ENCODE peak calls at places on chromosomes 7 and 10, in nine cellular contexts. P is lower lobe of right lung; M is PC-3; V is MM.1S; D is iPS-NIHi11; R is NB4; W is stimulated activated CD8-positive, alpha-beta memory T cell treated with anti-CD3 and anti-CD28 coated beads, Interleukin-4, amount 100 ng/mL, for 24 hours; H is stimulated activated CD4-positive, alpha-beta T cell treated with anti-CD3 and anti-CD28 coated beads, Interleukin-4, amount 100 ng/mL, for 48 hours; B is RPMI8226. U is an unnamed sample.

GRCh38 chr7:66183700-66184099 is 21.4 kb upstream of the TPST1 start:
- DNase-seq in P (no peak), V (no peak), B (no peak), R (no peak), H (no peak), D (no peak), M (peak; percentile 37), W (no peak), U (peak; percentile 69)

GRCh38 chr10:95756061-95756751 is at the start of gene ENTPD1:
- DNase-seq in W (no peak), P (no peak), D (no peak), V (no peak), M (no peak), H (no peak), B (no peak), R (peak; percentile 89), U (no peak)

GRCh38 chr7:44217133-44217714 is 16.4 kb downstream of the YKT6 start:
- DNase-seq in M (no peak), D (no peak), W (no peak), V (no peak), H (no peak), R (no peak), P (no peak), B (no peak), U (no peak)

GRCh38 chr10:84452006-84452405 is 123.6 kb downstream of the CCSER2 start:
- DNase-seq in V (no peak), D (no peak), R (no peak), P (no peak), W (no peak), B (no peak), M (no peak), H (no peak), U (no peak)

GRCh38 chr10:130371686-130372085 is 235.5 kb downstream of the GLRX3 start:
- DNase-seq in R (no peak), V (no peak), B (no peak), H (no peak), P (no peak), W (no peak), M (no peak), D (no peak), U (no peak)

GRCh38 chr7:158025651-158026600 is 561.7 kb downstream of the PTPRN2 start:
- DNase-seq in D (no peak), M (no peak), R (no peak), P (no peak), V (no peak), W (no peak), B (no peak), H (no peak), U (no peak)

GRCh38 chr7:94632338-94633024 is 23.5 kb downstream of the SGCE start:
- DNase-seq in D (peak; percentile 16), R (no peak), W (no peak), P (no peak), M (peak; percentile 86), H (no peak), V (no peak), B (no peak), U (peak; percentile 30)

GRCh38 chr7:48280100-48280499 is 108.8 kb downstream of the ABCA13 start:
- DNase-seq in M (peak; percentile 78), R (no peak), H (no peak), W (no peak), B (no peak), P (no peak), V (peak; percentile 37), D (no peak), U (no peak)

GRCh38 chr7:158043461-158044155 is 544.0 kb downstream of the PTPRN2 start:
- DNase-seq in M (no peak), P (no peak), H (no peak), V (no peak), B (no peak), D (no peak), R (no peak), W (no peak), U (no peak)

GRCh38 chr7:130962109-130962508 is 228.1 kb upstream of the KLF14 start:
- DNase-seq in B (no peak), R (no peak), V (no peak), W (no peak), P (no peak), M (no peak), H (no peak), D (no peak), U (no peak)

GRCh38 chr10:73534857-73535256 is 39.0 kb upstream of the PPP3CB start:
- DNase-seq in D (no peak), B (no peak), P (no peak), V (no peak), R (no peak), M (no peak), H (no peak), W (no peak), U (no peak)

GRCh38 chr7:76393116-76394031 is 16.1 kb downstream of the SSC4D start:
- DNase-seq in W (peak; percentile 85), B (peak; percentile 98), R (peak; percentile 95), P (peak; percentile 97), D (peak; percentile 96), M (peak; percentile 93), H (peak; percentile 87), V (peak; percentile 95), U (peak; percentile 97)

GRCh38 chr7:49255061-49255460 is 330.7 kb downstream of the CDC14C start:
- DNase-seq in H (no peak), B (no peak), W (no peak), D (no peak), V (no peak), R (no peak), M (peak; percentile 65), P (no peak), U (no peak)

GRCh38 chr10:125707852-125708468 is 11.5 kb upstream of the EDRF1 start:
- DNase-seq in D (no peak), P (no peak), H (no peak), M (peak; percentile 80), R (peak; percentile 26), W (no peak), V (no peak), B (no peak), U (peak; percentile 41)

GRCh38 chr10:50275650-50276235 is 24.4 kb upstream of the ASAH2 start:
- DNase-seq in H (peak; percentile 23), V (peak; percentile 39), W (peak; percentile 14), B (peak; percentile 35), P (peak; percentile 47), R (peak; percentile 51), M (peak; percentile 86), D (peak; percentile 35), U (peak; percentile 68)

GRCh38 chr10:62755662-62756653 is 48.6 kb upstream of the ADO start:
- DNase-seq in P (no peak), V (no peak), R (no peak), M (no peak), W (no peak), B (no peak), D (no peak), H (no peak), U (no peak)

GRCh38 chr10:15725603-15726002 is 5.9 kb upstream of the ITGA8 start:
- DNase-seq in P (no peak), M (peak; percentile 48), V (peak; percentile 72), B (peak; percentile 38), R (peak; percentile 41), H (no peak), W (no peak), D (peak; percentile 50), U (peak; percentile 71)

GRCh38 chr7:116173051-116174028 is 37.0 kb upstream of the TES start:
- DNase-seq in B (peak; percentile 67), H (no peak), M (peak; percentile 83), R (peak; percentile 67), V (peak; percentile 79), W (no peak), P (no peak), D (peak; percentile 23), U (peak; percentile 65)

GRCh38 chr10:5764422-5765297 is 48.6 kb downstream of the GDI2 start:
- DNase-seq in R (no peak), P (no peak), M (no peak), V (no peak), D (no peak), W (no peak), H (no peak), B (no peak), U (no peak)

GRCh38 chr10:101835406-101835805 is 8.2 kb downstream of the KCNIP2 start:
- DNase-seq in P (peak; percentile 12), H (no peak), M (no peak), W (no peak), V (no peak), R (no peak), B (no peak), D (no peak), U (no peak)

GRCh38 chr7:79610301-79610700 is 156.8 kb upstream of the MAGI2 start:
- DNase-seq in D (no peak), W (no peak), P (no peak), M (no peak), R (no peak), V (no peak), H (no peak), B (no peak), U (no peak)

GRCh38 chr10:97363071-97363470 is 28.5 kb upstream of the FRAT2 start:
- DNase-seq in B (no peak), D (no peak), W (no peak), V (no peak), M (no peak), P (no peak), R (no peak), H (no peak), U (no peak)

GRCh38 chr7:41979834-41980307 is 257.1 kb downstream of the GLI3 start:
- DNase-seq in M (peak; percentile 57), R (peak; percentile 57), P (no peak), D (peak; percentile 65), B (peak; percentile 30), H (no peak), V (peak; percentile 34), W (no peak), U (peak; percentile 63)